ENCODE peak calls at places on chromosomes 7 and 10, in five cellular contexts. One of them, this sample, is unnamed.

GRCh38 chr7:137130751-137131158 is 212.8 kb downstream of the PTN start:
- DNase-seq in stimulated activated CD4-positive, alpha-beta T cell treated with anti-CD3 and anti-CD28 coated beads, Interleukin-1b, Interleukin-23, amount 100 ng/mL, for 48 hours: no peak
- DNase-seq in AG04450: peak; percentile 45
- DNase-seq in effector CD4-positive, alpha-beta T cell: no peak
- DNase-seq in activated CD4-positive, alpha-beta T cell treated with anti-CD3 and anti-CD28 coated beads, Interleukin-2, amount 50 U/mL, for 24 hours: no peak
- DNase-seq in this sample: no peak

GRCh38 chr7:17269345-17270221 is 28.9 kb upstream of the AHR start:
- DNase-seq in stimulated activated CD4-positive, alpha-beta T cell treated with anti-CD3 and anti-CD28 coated beads, Interleukin-1b, Interleukin-23, amount 100 ng/mL, for 48 hours: no peak
- DNase-seq in AG04450: no peak
- DNase-seq in activated CD4-positive, alpha-beta T cell treated with anti-CD3 and anti-CD28 coated beads, Interleukin-2, amount 50 U/mL, for 24 hours: no peak
- DNase-seq in effector CD4-positive, alpha-beta T cell: no peak
- DNase-seq in this sample: no peak

GRCh38 chr7:128405345-128406146 is 4.2 kb downstream of the IMPDH1 start:
- DNase-seq in effector CD4-positive, alpha-beta T cell: peak; percentile 56
- DNase-seq in AG04450: no peak
- DNase-seq in activated CD4-positive, alpha-beta T cell treated with anti-CD3 and anti-CD28 coated beads, Interleukin-2, amount 50 U/mL, for 24 hours: no peak
- DNase-seq in stimulated activated CD4-positive, alpha-beta T cell treated with anti-CD3 and anti-CD28 coated beads, Interleukin-1b, Interleukin-23, amount 100 ng/mL, for 48 hours: peak; percentile 37
- DNase-seq in this sample: peak; percentile 50

GRCh38 chr7:80095545-80095944 is 39.1 kb upstream of the GNAI1 start:
- DNase-seq in effector CD4-positive, alpha-beta T cell: no peak
- DNase-seq in stimulated activated CD4-positive, alpha-beta T cell treated with anti-CD3 and anti-CD28 coated beads, Interleukin-1b, Interleukin-23, amount 100 ng/mL, for 48 hours: no peak
- DNase-seq in activated CD4-positive, alpha-beta T cell treated with anti-CD3 and anti-CD28 coated beads, Interleukin-2, amount 50 U/mL, for 24 hours: no peak
- DNase-seq in AG04450: no peak
- DNase-seq in this sample: no peak

GRCh38 chr10:22159979-22160378 is 57.8 kb downstream of the EBLN1 start:
- DNase-seq in AG04450: no peak
- DNase-seq in effector CD4-positive, alpha-beta T cell: no peak
- DNase-seq in activated CD4-positive, alpha-beta T cell treated with anti-CD3 and anti-CD28 coated beads, Interleukin-2, amount 50 U/mL, for 24 hours: no peak
- DNase-seq in stimulated activated CD4-positive, alpha-beta T cell treated with anti-CD3 and anti-CD28 coated beads, Interleukin-1b, Interleukin-23, amount 100 ng/mL, for 48 hours: no peak
- DNase-seq in this sample: no peak

GRCh38 chr7:1659696-1660095 is 10.4 kb upstream of the ELFN1 start:
- DNase-seq in AG04450: no peak
- DNase-seq in activated CD4-positive, alpha-beta T cell treated with anti-CD3 and anti-CD28 coated beads, Interleukin-2, amount 50 U/mL, for 24 hours: no peak
- DNase-seq in stimulated activated CD4-positive, alpha-beta T cell treated with anti-CD3 and anti-CD28 coated beads, Interleukin-1b, Interleukin-23, amount 100 ng/mL, for 48 hours: no peak
- DNase-seq in effector CD4-positive, alpha-beta T cell: no peak
- DNase-seq in this sample: no peak

GRCh38 chr10:93755443-93756127 is 2.2 kb upstream of the LGI1 start:
- DNase-seq in AG04450: no peak
- DNase-seq in activated CD4-positive, alpha-beta T cell treated with anti-CD3 and anti-CD28 coated beads, Interleukin-2, amount 50 U/mL, for 24 hours: no peak
- DNase-seq in effector CD4-positive, alpha-beta T cell: no peak
- DNase-seq in stimulated activated CD4-positive, alpha-beta T cell treated with anti-CD3 and anti-CD28 coated beads, Interleukin-1b, Interleukin-23, amount 100 ng/mL, for 48 hours: no peak
- DNase-seq in this sample: no peak

GRCh38 chr10:69328346-69328687 is 50.0 kb downstream of the HK1 start:
- DNase-seq in AG04450: no peak
- DNase-seq in stimulated activated CD4-positive, alpha-beta T cell treated with anti-CD3 and anti-CD28 coated beads, Interleukin-1b, Interleukin-23, amount 100 ng/mL, for 48 hours: no peak
- DNase-seq in effector CD4-positive, alpha-beta T cell: no peak
- DNase-seq in activated CD4-positive, alpha-beta T cell treated with anti-CD3 and anti-CD28 coated beads, Interleukin-2, amount 50 U/mL, for 24 hours: no peak
- DNase-seq in this sample: no peak

GRCh38 chr10:127694580-127695193 is 42.3 kb upstream of the FOXI2 start:
- DNase-seq in activated CD4-positive, alpha-beta T cell treated with anti-CD3 and anti-CD28 coated beads, Interleukin-2, amount 50 U/mL, for 24 hours: no peak
- DNase-seq in AG04450: no peak
- DNase-seq in effector CD4-positive, alpha-beta T cell: no peak
- DNase-seq in stimulated activated CD4-positive, alpha-beta T cell treated with anti-CD3 and anti-CD28 coated beads, Interleukin-1b, Interleukin-23, amount 100 ng/mL, for 48 hours: peak; percentile 58
- DNase-seq in this sample: no peak

GRCh38 chr7:155258233-155258575 is 39.5 kb upstream of the INSIG1 start:
- DNase-seq in stimulated activated CD4-positive, alpha-beta T cell treated with anti-CD3 and anti-CD28 coated beads, Interleukin-1b, Interleukin-23, amount 100 ng/mL, for 48 hours: no peak
- DNase-seq in AG04450: peak; percentile 37
- DNase-seq in activated CD4-positive, alpha-beta T cell treated with anti-CD3 and anti-CD28 coated beads, Interleukin-2, amount 50 U/mL, for 24 hours: no peak
- DNase-seq in effector CD4-positive, alpha-beta T cell: no peak
- DNase-seq in this sample: no peak

GRCh38 chr10:3067045-3067858 is at the start of gene PFKP:
- DNase-seq in stimulated activated CD4-positive, alpha-beta T cell treated with anti-CD3 and anti-CD28 coated beads, Interleukin-1b, Interleukin-23, amount 100 ng/mL, for 48 hours: peak; percentile 57
- DNase-seq in AG04450: no peak
- DNase-seq in effector CD4-positive, alpha-beta T cell: peak; percentile 50
- DNase-seq in activated CD4-positive, alpha-beta T cell treated with anti-CD3 and anti-CD28 coated beads, Interleukin-2, amount 50 U/mL, for 24 hours: peak; percentile 50
- DNase-seq in this sample: peak; percentile 54

GRCh38 chr7:155685070-155685790 is 40.8 kb downstream of the RBM33 start:
- DNase-seq in AG04450: no peak
- DNase-seq in effector CD4-positive, alpha-beta T cell: no peak
- DNase-seq in stimulated activated CD4-positive, alpha-beta T cell treated with anti-CD3 and anti-CD28 coated beads, Interleukin-1b, Interleukin-23, amount 100 ng/mL, for 48 hours: no peak
- DNase-seq in activated CD4-positive, alpha-beta T cell treated with anti-CD3 and anti-CD28 coated beads, Interleukin-2, amount 50 U/mL, for 24 hours: no peak
- DNase-seq in this sample: no peak

GRCh38 chr10:24419067-24419466 is 210.1 kb downstream of the KIAA1217 start:
- DNase-seq in effector CD4-positive, alpha-beta T cell: no peak
- DNase-seq in stimulated activated CD4-positive, alpha-beta T cell treated with anti-CD3 and anti-CD28 coated beads, Interleukin-1b, Interleukin-23, amount 100 ng/mL, for 48 hours: no peak
- DNase-seq in activated CD4-positive, alpha-beta T cell treated with anti-CD3 and anti-CD28 coated beads, Interleukin-2, amount 50 U/mL, for 24 hours: no peak
- DNase-seq in AG04450: no peak
- DNase-seq in this sample: no peak

GRCh38 chr10:21402606-21403083 is 122.8 kb downstream of the SKIDA1 start:
- DNase-seq in AG04450: no peak
- DNase-seq in activated CD4-positive, alpha-beta T cell treated with anti-CD3 and anti-CD28 coated beads, Interleukin-2, amount 50 U/mL, for 24 hours: no peak
- DNase-seq in stimulated activated CD4-positive, alpha-beta T cell treated with anti-CD3 and anti-CD28 coated beads, Interleukin-1b, Interleukin-23, amount 100 ng/mL, for 48 hours: no peak
- DNase-seq in effector CD4-positive, alpha-beta T cell: no peak
- DNase-seq in this sample: no peak

GRCh38 chr10:89706011-89706410 is 4.6 kb downstream of the KIF20B start:
- DNase-seq in stimulated activated CD4-positive, alpha-beta T cell treated with anti-CD3 and anti-CD28 coated beads, Interleukin-1b, Interleukin-23, amount 100 ng/mL, for 48 hours: no peak
- DNase-seq in AG04450: no peak
- DNase-seq in activated CD4-positive, alpha-beta T cell treated with anti-CD3 and anti-CD28 coated beads, Interleukin-2, amount 50 U/mL, for 24 hours: no peak
- DNase-seq in effector CD4-positive, alpha-beta T cell: no peak
- DNase-seq in this sample: no peak

GRCh38 chr7:37251222-37251621 is 197.4 kb downstream of the ELMO1 start:
- DNase-seq in stimulated activated CD4-positive, alpha-beta T cell treated with anti-CD3 and anti-CD28 coated beads, Interleukin-1b, Interleukin-23, amount 100 ng/mL, for 48 hours: no peak
- DNase-seq in activated CD4-positive, alpha-beta T cell treated with anti-CD3 and anti-CD28 coated beads, Interleukin-2, amount 50 U/mL, for 24 hours: no peak
- DNase-seq in AG04450: no peak
- DNase-seq in effector CD4-positive, alpha-beta T cell: no peak
- DNase-seq in this sample: no peak

GRCh38 chr10:80144302-80145131 is 12.0 kb downstream of the PLAC9 start:
- DNase-seq in stimulated activated CD4-positive, alpha-beta T cell treated with anti-CD3 and anti-CD28 coated beads, Interleukin-1b, Interleukin-23, amount 100 ng/mL, for 48 hours: peak; percentile 18
- DNase-seq in AG04450: no peak
- DNase-seq in effector CD4-positive, alpha-beta T cell: no peak
- DNase-seq in activated CD4-positive, alpha-beta T cell treated with anti-CD3 and anti-CD28 coated beads, Interleukin-2, amount 50 U/mL, for 24 hours: no peak
- DNase-seq in this sample: peak; percentile 15